ENCODE peak calls at places on chromosome 18, in ten cellular contexts. V, D, I, G, R, X, M, Q, J and K are unnamed samples.

GRCh38 chr18:7824970-7825369 is 257.9 kb downstream of the PTPRM start:
- DNase-seq in V (no peak), D (no peak), I (no peak), G (no peak), R (peak), X (no peak), M (no peak), Q (no peak), J (no peak), K (no peak)

GRCh38 chr18:8793445-8794132 is 88.2 kb downstream of the MTCL1 start:
- DNase-seq in V (no peak), D (no peak), I (no peak), G (no peak), R (peak), X (no peak), M (no peak), Q (no peak), J (no peak), K (no peak)

GRCh38 chr18:7897119-7897518 is 330.0 kb downstream of the PTPRM start:
- DNase-seq in V (no peak), D (no peak), I (no peak), G (no peak), R (no peak), X (no peak), M (no peak), Q (no peak), J (no peak), K (no peak)

GRCh38 chr18:61635901-61636528 is 256.8 kb downstream of the RNF152 start:
- DNase-seq in V (peak), D (no peak), I (peak), G (no peak), R (peak), X (peak), M (peak), Q (peak), J (peak), K (peak)

GRCh38 chr18:79766308-79766707 is 31.4 kb upstream of the KCNG2 start:
- DNase-seq in V (no peak), D (no peak), I (peak), G (no peak), R (no peak), X (no peak), M (no peak), Q (no peak), J (no peak), K (no peak)

GRCh38 chr18:61882296-61883004 is 10.4 kb downstream of the RNF152 start:
- DNase-seq in V (no peak), D (no peak), I (no peak), G (no peak), R (peak), X (peak), M (no peak), Q (peak), J (no peak), K (peak)

GRCh38 chr18:12028674-12029073 is 47.4 kb downstream of the IMPA2 start:
- DNase-seq in V (no peak), D (no peak), I (no peak), G (no peak), R (no peak), X (no peak), M (no peak), Q (no peak), J (no peak), K (no peak)

GRCh38 chr18:79380816-79381806 is 14.6 kb upstream of the NFATC1 start:
- DNase-seq in V (peak), D (no peak), I (peak), G (peak), R (peak), X (peak), M (peak), Q (peak), J (peak), K (peak)

GRCh38 chr18:74521068-74521725 is 13.1 kb upstream of the CNDP1 start:
- DNase-seq in V (no peak), D (no peak), I (no peak), G (no peak), R (no peak), X (no peak), M (no peak), Q (no peak), J (no peak), K (no peak)

GRCh38 chr18:79567481-79568147 is 112.0 kb upstream of the CTDP1 start:
- DNase-seq in V (peak), D (no peak), I (no peak), G (no peak), R (peak), X (peak), M (no peak), Q (peak), J (peak), K (no peak)

GRCh38 chr18:63578357-63578958 is 8.7 kb upstream of the SERPINB13 start:
- DNase-seq in V (peak), D (no peak), I (peak), G (no peak), R (peak), X (peak), M (no peak), Q (peak), J (no peak), K (peak)

GRCh38 chr18:61596296-61596695 is 263.1 kb downstream of the CDH20 start:
- DNase-seq in V (no peak), D (no peak), I (no peak), G (no peak), R (peak), X (peak), M (no peak), Q (no peak), J (no peak), K (no peak)